ENCODE peak calls at places on chromosome 5, in six cellular contexts. One of them, this sample, is unnamed.

GRCh38 chr5:76701298-76701697 is 14.6 kb upstream of the F2R start:
- DNase-seq in mesenchymal stem cell: peak; percentile 88
- DNase-seq in left lung: no peak
- DNase-seq in transverse colon: no peak
- DNase-seq in gastrocnemius medialis: peak; percentile 39
- DNase-seq in skeletal muscle cell: peak; percentile 93
- DNase-seq in this sample: peak; percentile 95

GRCh38 chr5:143108498-143109128 is 294.9 kb downstream of the NR3C1 start:
- DNase-seq in transverse colon: peak; percentile 74
- DNase-seq in skeletal muscle cell: no peak
- DNase-seq in mesenchymal stem cell: no peak
- DNase-seq in gastrocnemius medialis: no peak
- DNase-seq in left lung: no peak
- DNase-seq in this sample: no peak

GRCh38 chr5:135833961-135834638 is 363 bp upstream of the SLC25A48 start:
- DNase-seq in skeletal muscle cell: no peak
- DNase-seq in left lung: no peak
- DNase-seq in mesenchymal stem cell: peak; percentile 44
- DNase-seq in gastrocnemius medialis: no peak
- DNase-seq in transverse colon: no peak
- DNase-seq in this sample: peak; percentile 43

GRCh38 chr5:34898258-34898895 is 16.9 kb downstream of the RAD1 start:
- DNase-seq in mesenchymal stem cell: peak; percentile 76
- DNase-seq in skeletal muscle cell: peak; percentile 48
- DNase-seq in left lung: no peak
- DNase-seq in gastrocnemius medialis: peak; percentile 19
- DNase-seq in transverse colon: peak; percentile 62
- DNase-seq in this sample: peak; percentile 90

GRCh38 chr5:56302027-56302426 is 68.9 kb upstream of the ANKRD55 start:
- DNase-seq in skeletal muscle cell: no peak
- DNase-seq in transverse colon: no peak
- DNase-seq in mesenchymal stem cell: peak; percentile 53
- DNase-seq in left lung: no peak
- DNase-seq in gastrocnemius medialis: no peak
- DNase-seq in this sample: no peak

GRCh38 chr5:140145818-140146522 is 20.2 kb downstream of the IGIP start:
- DNase-seq in mesenchymal stem cell: peak; percentile 74
- DNase-seq in skeletal muscle cell: no peak
- DNase-seq in transverse colon: peak; percentile 76
- DNase-seq in left lung: peak; percentile 94
- DNase-seq in gastrocnemius medialis: peak; percentile 59
- DNase-seq in this sample: peak; percentile 63

GRCh38 chr5:58248221-58248620 is 211.7 kb downstream of the PLK2 start:
- DNase-seq in gastrocnemius medialis: no peak
- DNase-seq in mesenchymal stem cell: peak; percentile 24
- DNase-seq in left lung: no peak
- DNase-seq in skeletal muscle cell: no peak
- DNase-seq in transverse colon: no peak
- DNase-seq in this sample: no peak

GRCh38 chr5:53424691-53425597 is 55.5 kb upstream of the FST start:
- DNase-seq in transverse colon: no peak
- DNase-seq in skeletal muscle cell: no peak
- DNase-seq in mesenchymal stem cell: no peak
- DNase-seq in left lung: no peak
- DNase-seq in gastrocnemius medialis: no peak
- DNase-seq in this sample: no peak

GRCh38 chr5:139665626-139666025 is 17.5 kb downstream of the CXXC5 start:
- DNase-seq in gastrocnemius medialis: no peak
- DNase-seq in mesenchymal stem cell: no peak
- DNase-seq in transverse colon: no peak
- DNase-seq in left lung: no peak
- DNase-seq in skeletal muscle cell: no peak
- DNase-seq in this sample: no peak

GRCh38 chr5:68134669-68135313 is 80.8 kb upstream of the PIK3R1 start:
- DNase-seq in left lung: no peak
- DNase-seq in gastrocnemius medialis: no peak
- DNase-seq in transverse colon: no peak
- DNase-seq in skeletal muscle cell: no peak
- DNase-seq in mesenchymal stem cell: no peak
- DNase-seq in this sample: no peak

GRCh38 chr5:68140763-68141162 is 74.8 kb upstream of the PIK3R1 start:
- DNase-seq in mesenchymal stem cell: no peak
- DNase-seq in skeletal muscle cell: no peak
- DNase-seq in transverse colon: no peak
- DNase-seq in gastrocnemius medialis: no peak
- DNase-seq in left lung: no peak
- DNase-seq in this sample: no peak

GRCh38 chr5:68137451-68138190 is 77.9 kb upstream of the PIK3R1 start:
- DNase-seq in left lung: no peak
- DNase-seq in skeletal muscle cell: no peak
- DNase-seq in gastrocnemius medialis: no peak
- DNase-seq in transverse colon: no peak
- DNase-seq in mesenchymal stem cell: no peak
- DNase-seq in this sample: no peak

GRCh38 chr5:68141494-68141893 is 74.1 kb upstream of the PIK3R1 start:
- DNase-seq in mesenchymal stem cell: peak; percentile 20
- DNase-seq in transverse colon: no peak
- DNase-seq in skeletal muscle cell: no peak
- DNase-seq in gastrocnemius medialis: no peak
- DNase-seq in left lung: no peak
- DNase-seq in this sample: peak; percentile 81

GRCh38 chr5:68139601-68140441 is 75.7 kb upstream of the PIK3R1 start:
- DNase-seq in skeletal muscle cell: no peak
- DNase-seq in mesenchymal stem cell: peak; percentile 18
- DNase-seq in transverse colon: no peak
- DNase-seq in left lung: no peak
- DNase-seq in gastrocnemius medialis: no peak
- DNase-seq in this sample: no peak
- H3K4me3 ChIP-seq in skeletal muscle cell: no peak overlapping the region
- H3K4me3 ChIP-seq in mesenchymal stem cell: no peak overlapping the region
- H3K4me3 ChIP-seq in transverse colon: no peak overlapping the region
- H3K4me3 ChIP-seq in left lung: no peak overlapping the region
- H3K4me3 ChIP-seq in gastrocnemius medialis: no peak overlapping the region
- H3K4me3 ChIP-seq in this sample: no peak overlapping the region

DNA sequence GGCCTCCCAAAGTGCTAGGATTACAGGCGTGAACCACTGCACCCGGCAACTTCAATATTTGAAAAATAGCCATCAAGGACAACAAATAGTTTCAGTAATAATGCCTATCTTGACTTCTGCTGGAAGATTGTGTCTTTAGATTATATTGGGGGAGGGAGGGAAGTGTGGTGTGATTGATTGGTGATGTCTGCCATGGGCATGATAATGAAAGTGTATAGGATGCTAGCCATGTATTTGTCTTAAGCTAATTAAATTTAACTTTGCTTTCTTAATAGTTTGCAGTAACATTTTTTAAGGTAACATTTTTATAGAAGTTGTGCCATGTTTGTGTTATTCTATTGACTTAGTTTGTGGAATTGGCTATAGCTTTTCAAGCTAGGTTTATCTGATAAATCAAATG is 4.6 kb downstream of the JMY start:
- DNase-seq in transverse colon: no peak
- DNase-seq in gastrocnemius medialis: no peak
- DNase-seq in mesenchymal stem cell: no peak
- DNase-seq in skeletal muscle cell: no peak
- DNase-seq in left lung: no peak
- DNase-seq in this sample: no peak
- H3K4me3 ChIP-seq in transverse colon: no peak overlapping the region
- H3K4me3 ChIP-seq in gastrocnemius medialis: no peak overlapping the region
- H3K4me3 ChIP-seq in mesenchymal stem cell: no peak overlapping the region
- H3K4me3 ChIP-seq in skeletal muscle cell: no peak overlapping the region
- H3K4me3 ChIP-seq in left lung: no peak overlapping the region
- H3K4me3 ChIP-seq in this sample: no peak overlapping the region

DNA sequence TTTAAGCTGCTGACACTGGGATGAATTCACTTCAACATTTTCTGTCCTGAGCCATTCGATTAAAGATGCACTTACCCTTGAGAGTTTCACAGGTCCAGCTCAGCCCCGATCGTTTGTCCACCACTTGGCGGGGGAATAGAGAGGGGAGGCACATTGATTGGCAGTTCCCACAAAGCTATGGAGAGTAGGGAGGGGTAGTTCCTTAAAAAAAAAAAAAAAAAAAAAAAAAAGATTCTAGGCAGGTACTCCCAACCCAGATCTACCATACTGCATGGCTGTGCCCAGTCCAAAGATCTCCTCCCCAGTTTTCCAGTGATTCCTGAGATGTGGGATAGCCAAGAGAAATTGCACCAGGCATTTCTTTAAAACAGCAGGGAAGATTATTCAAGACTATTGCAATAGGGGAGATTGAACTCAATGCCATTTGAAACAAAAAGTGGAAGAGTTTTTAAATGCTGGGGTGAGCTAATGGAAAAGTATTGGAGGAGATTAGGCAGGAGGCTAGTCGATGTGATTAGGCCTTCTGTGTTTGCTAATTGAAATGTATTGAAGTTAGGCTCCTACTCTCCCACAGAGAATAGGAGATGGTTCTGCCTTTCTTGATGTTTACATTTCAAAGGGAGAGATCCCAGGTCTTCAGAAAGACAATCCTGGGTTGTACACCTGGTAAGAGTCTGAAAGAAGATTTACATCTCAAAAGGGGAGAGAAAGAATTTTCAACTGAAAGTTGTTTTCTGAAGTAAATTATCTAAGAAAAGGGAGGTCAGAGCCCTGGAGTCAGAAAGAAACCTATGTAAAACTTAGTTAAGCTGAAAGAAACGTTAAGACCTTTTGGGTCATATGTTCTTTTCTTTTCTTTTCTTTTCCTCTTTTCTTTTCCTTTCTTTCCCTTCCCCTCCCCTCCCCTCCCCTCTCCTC is 2217.3 kb upstream of the WWC1 start:
- DNase-seq in left lung: no peak
- DNase-seq in transverse colon: no peak
- DNase-seq in mesenchymal stem cell: no peak
- DNase-seq in gastrocnemius medialis: no peak
- DNase-seq in skeletal muscle cell: no peak
- DNase-seq in this sample: no peak
- H3K4me3 ChIP-seq in left lung: no peak overlapping the region
- H3K4me3 ChIP-seq in transverse colon: no peak overlapping the region
- H3K4me3 ChIP-seq in mesenchymal stem cell: no peak overlapping the region
- H3K4me3 ChIP-seq in gastrocnemius medialis: no peak overlapping the region
- H3K4me3 ChIP-seq in skeletal muscle cell: no peak overlapping the region
- H3K4me3 ChIP-seq in this sample: no peak overlapping the region

GRCh38 chr5:6742081-6742758 is 29.0 kb downstream of the TENT4A start:
- DNase-seq in transverse colon: no peak
- DNase-seq in skeletal muscle cell: no peak
- DNase-seq in mesenchymal stem cell: no peak
- DNase-seq in gastrocnemius medialis: no peak
- DNase-seq in left lung: no peak
- DNase-seq in this sample: no peak
- H3K4me3 ChIP-seq in transverse colon: no peak overlapping the region
- H3K4me3 ChIP-seq in skeletal muscle cell: no peak overlapping the region
- H3K4me3 ChIP-seq in mesenchymal stem cell: no peak overlapping the region
- H3K4me3 ChIP-seq in gastrocnemius medialis: no peak overlapping the region
- H3K4me3 ChIP-seq in left lung: no peak overlapping the region
- H3K4me3 ChIP-seq in this sample: no peak overlapping the region

GRCh38 chr5:78592735-78593386 is 55.7 kb downstream of the LHFPL2 start:
- DNase-seq in transverse colon: no peak
- DNase-seq in left lung: no peak
- DNase-seq in mesenchymal stem cell: no peak
- DNase-seq in skeletal muscle cell: no peak
- DNase-seq in gastrocnemius medialis: no peak
- DNase-seq in this sample: peak; percentile 59
- H3K4me3 ChIP-seq in transverse colon: no peak overlapping the region
- H3K4me3 ChIP-seq in left lung: no peak overlapping the region
- H3K4me3 ChIP-seq in mesenchymal stem cell: no peak overlapping the region
- H3K4me3 ChIP-seq in skeletal muscle cell: no peak overlapping the region
- H3K4me3 ChIP-seq in gastrocnemius medialis: no peak overlapping the region
- H3K4me3 ChIP-seq in this sample: no peak overlapping the region

DNA sequence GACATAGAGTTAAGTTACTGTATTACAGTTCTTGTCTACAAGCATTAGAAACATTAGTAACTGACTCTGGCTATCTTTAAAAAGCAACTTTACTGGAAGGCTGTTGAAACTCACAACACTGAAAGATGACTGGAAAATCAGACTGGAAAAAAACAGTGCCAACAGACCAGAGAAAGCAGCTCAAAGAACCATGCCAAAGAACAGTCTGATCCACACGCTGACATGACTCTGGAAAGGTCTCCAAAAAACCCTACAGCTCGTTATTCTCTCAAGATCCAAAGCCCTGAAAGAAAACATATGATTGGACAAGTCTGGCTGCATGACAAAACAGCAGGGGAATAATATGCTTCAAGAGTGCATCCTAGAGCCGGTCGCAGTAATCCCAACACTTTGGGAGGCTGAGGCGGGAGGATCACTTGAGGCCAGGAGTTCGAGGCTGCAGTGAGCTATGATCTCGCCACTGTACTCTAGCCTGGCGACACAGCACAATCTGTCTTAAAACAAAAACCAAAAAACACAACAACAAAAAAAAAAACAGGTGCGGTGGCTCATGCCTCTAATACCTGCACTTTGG is 5.6 kb downstream of the GOLPH3 start:
- DNase-seq in transverse colon: no peak
- DNase-seq in gastrocnemius medialis: no peak
- DNase-seq in mesenchymal stem cell: no peak
- DNase-seq in left lung: no peak
- DNase-seq in skeletal muscle cell: no peak
- DNase-seq in this sample: no peak
- H3K4me3 ChIP-seq in transverse colon: no peak overlapping the region
- H3K4me3 ChIP-seq in gastrocnemius medialis: no peak overlapping the region
- H3K4me3 ChIP-seq in mesenchymal stem cell: no peak overlapping the region
- H3K4me3 ChIP-seq in left lung: no peak overlapping the region
- H3K4me3 ChIP-seq in skeletal muscle cell: no peak overlapping the region
- H3K4me3 ChIP-seq in this sample: no peak overlapping the region

DNA sequence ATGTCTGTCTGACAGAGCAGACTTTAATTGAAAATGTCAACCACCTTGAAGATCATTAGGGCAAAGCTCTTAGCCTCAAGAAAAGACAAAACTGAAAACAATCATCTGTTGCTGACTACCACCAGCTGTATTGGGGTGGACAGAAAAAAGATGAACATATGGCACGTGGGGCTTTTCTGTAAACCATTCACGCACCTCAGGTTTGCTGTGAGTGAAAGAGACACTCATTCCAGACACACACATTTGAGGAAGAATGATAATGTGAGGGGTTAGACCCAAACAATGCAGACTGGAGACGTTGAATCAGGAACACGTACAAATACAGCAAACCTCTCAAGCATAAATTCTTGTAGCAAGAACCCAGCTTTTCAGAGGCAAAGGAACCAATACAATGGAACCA is 158.7 kb downstream of the EBF1 start:
- DNase-seq in transverse colon: no peak
- DNase-seq in mesenchymal stem cell: no peak
- DNase-seq in gastrocnemius medialis: no peak
- DNase-seq in skeletal muscle cell: no peak
- DNase-seq in left lung: no peak
- DNase-seq in this sample: no peak
- H3K4me3 ChIP-seq in transverse colon: no peak overlapping the region
- H3K4me3 ChIP-seq in mesenchymal stem cell: no peak overlapping the region
- H3K4me3 ChIP-seq in gastrocnemius medialis: no peak overlapping the region
- H3K4me3 ChIP-seq in skeletal muscle cell: no peak overlapping the region
- H3K4me3 ChIP-seq in left lung: no peak overlapping the region
- H3K4me3 ChIP-seq in this sample: no peak overlapping the region

GRCh38 chr5:67244345-67244793 is 47.8 kb upstream of the CD180 start:
- DNase-seq in left lung: no peak
- DNase-seq in gastrocnemius medialis: peak; percentile 26
- DNase-seq in skeletal muscle cell: no peak
- DNase-seq in mesenchymal stem cell: no peak
- DNase-seq in transverse colon: no peak
- DNase-seq in this sample: no peak
- H3K4me3 ChIP-seq in left lung: no peak overlapping the region
- H3K4me3 ChIP-seq in gastrocnemius medialis: no peak overlapping the region
- H3K4me3 ChIP-seq in skeletal muscle cell: no peak overlapping the region
- H3K4me3 ChIP-seq in mesenchymal stem cell: no peak overlapping the region
- H3K4me3 ChIP-seq in transverse colon: no peak overlapping the region
- H3K4me3 ChIP-seq in this sample: no peak overlapping the region

This sample was measured in choroid plexus epithelial cell.